ENCODE peak calls at places on chromosome 2, in nine cellular contexts. W is AG10803; U is NCI-H1436; Q is AG08395; I is GM18507; G is neural progenitor cell; J is activated T-helper 1 cell treated with anti-CD3 and anti-CD28 coated beads, Interleukin-2, amount 50 U/mL, for 16 hours; L is caudate nucleus; R is stimulated activated CD8-positive, alpha-beta memory T cell treated with anti-CD3 and anti-CD28 coated beads, Interleukin-7, amount 100 ng/mL, for 1 hour. H is an unnamed sample.

GRCh38 chr2:84459944-84460429 is 907 bp upstream of the SUCLG1 start:
- DNase-seq in W (no peak), U (no peak), Q (peak; percentile 3), I (no peak), G (peak; percentile 2), J (no peak), L (no peak), R (no peak), H (no peak)

GRCh38 chr2:98607104-98607503 is 1.2 kb downstream of the COA5 start:
- DNase-seq in W (no peak), U (no peak), Q (no peak), I (no peak), G (no peak), J (no peak), L (no peak), R (no peak), H (no peak)

GRCh38 chr2:25304339-25304728 is 37.4 kb downstream of the DNMT3A start:
- DNase-seq in W (no peak), U (no peak), Q (no peak), I (no peak), G (no peak), J (no peak), L (peak; percentile 69), R (no peak), H (no peak)

GRCh38 chr2:181380581-181380980 is 76.6 kb upstream of the ITGA4 start:
- DNase-seq in W (peak; percentile 9), U (no peak), Q (no peak), I (no peak), G (no peak), J (no peak), L (no peak), R (no peak), H (no peak)

GRCh38 chr2:46939596-46940359 is 24.2 kb upstream of the MCFD2 start:
- DNase-seq in W (no peak), U (no peak), Q (no peak), I (no peak), G (peak; percentile 22), J (no peak), L (no peak), R (no peak), H (no peak)

GRCh38 chr2:138771534-138771933 is 8.7 kb downstream of the NXPH2 start:
- DNase-seq in W (no peak), U (no peak), Q (no peak), I (no peak), G (peak; percentile 34), J (no peak), L (no peak), R (no peak), H (no peak)

GRCh38 chr2:25375989-25376545 is 34.3 kb upstream of the DNMT3A start:
- DNase-seq in W (no peak), U (no peak), Q (no peak), I (no peak), G (no peak), J (no peak), L (no peak), R (no peak), H (no peak)

GRCh38 chr2:237474511-237474911 is 12.5 kb upstream of the MLPH start:
- DNase-seq in W (no peak), U (no peak), Q (no peak), I (no peak), G (no peak), J (no peak), L (no peak), R (no peak), H (no peak)

GRCh38 chr2:192657364-192657763 is 462.6 kb upstream of the TMEFF2 start:
- DNase-seq in W (no peak), U (no peak), Q (no peak), I (no peak), G (peak; percentile 5), J (no peak), L (no peak), R (no peak), H (no peak)

GRCh38 chr2:188789951-188790350 is 184.2 kb upstream of the COL3A1 start:
- DNase-seq in W (peak; percentile 45), U (no peak), Q (no peak), I (no peak), G (no peak), J (no peak), L (no peak), R (no peak), H (no peak)

GRCh38 chr2:235162070-235162469 is 210.3 kb downstream of the SH3BP4 start:
- DNase-seq in W (no peak), U (no peak), Q (no peak), I (no peak), G (no peak), J (no peak), L (no peak), R (no peak), H (no peak)

GRCh38 chr2:98875081-98875728 is 60.8 kb downstream of the CRACDL start:
- DNase-seq in W (no peak), U (no peak), Q (no peak), I (no peak), G (no peak), J (no peak), L (peak; percentile 44), R (no peak), H (no peak)

GRCh38 chr2:5616019-5616418 is 76.2 kb upstream of the SOX11 start:
- DNase-seq in W (no peak), U (no peak), Q (no peak), I (no peak), G (no peak), J (no peak), L (no peak), R (no peak), H (no peak)

GRCh38 chr2:147430408-147430807 is 414.4 kb upstream of the ACVR2A start:
- DNase-seq in W (no peak), U (no peak), Q (no peak), I (no peak), G (no peak), J (no peak), L (no peak), R (no peak), H (no peak)

GRCh38 chr2:227625420-227625819 is 8.1 kb downstream of the SCYGR4 start:
- DNase-seq in W (no peak), U (no peak), Q (no peak), I (no peak), G (no peak), J (no peak), L (no peak), R (no peak), H (no peak)

GRCh38 chr2:201806442-201806841 is at the start of gene CDK15:
- DNase-seq in W (peak; percentile 39), U (no peak), Q (peak; percentile 36), I (no peak), G (no peak), J (no peak), L (no peak), R (no peak), H (no peak)

GRCh38 chr2:160613466-160614153 is 120.0 kb upstream of the RBMS1 start:
- DNase-seq in W (peak; percentile 73), U (no peak), Q (peak; percentile 12), I (no peak), G (no peak), J (no peak), L (no peak), R (no peak), H (no peak)

GRCh38 chr2:165777522-165778186 is 16.4 kb downstream of the GALNT3 start:
- DNase-seq in W (no peak), U (no peak), Q (no peak), I (no peak), G (no peak), J (no peak), L (no peak), R (no peak), H (no peak)

GRCh38 chr2:113202305-113203216 is 28.8 kb downstream of the PSD4 start:
- DNase-seq in W (no peak), U (no peak), Q (no peak), I (no peak), G (peak; percentile 57), J (no peak), L (no peak), R (no peak), H (no peak)

GRCh38 chr2:214450118-214450894 is 39.5 kb downstream of the VWC2L start:
- DNase-seq in W (no peak), U (no peak), Q (no peak), I (no peak), G (no peak), J (no peak), L (no peak), R (no peak), H (no peak)

GRCh38 chr2:220279840-220280239 is 652.4 kb downstream of the SLC4A3 start:
- DNase-seq in W (peak; percentile 33), U (no peak), Q (peak; percentile 25), I (no peak), G (no peak), J (no peak), L (no peak), R (no peak), H (no peak)

GRCh38 chr2:234405472-234405871 is 91.4 kb downstream of the ARL4C start:
- DNase-seq in W (no peak), U (no peak), Q (no peak), I (no peak), G (no peak), J (no peak), L (no peak), R (no peak), H (no peak)

GRCh38 chr2:1884933-1885580 is 140.7 kb upstream of the PXDN start:
- DNase-seq in W (peak; percentile 6), U (no peak), Q (no peak), I (no peak), G (no peak), J (no peak), L (no peak), R (no peak), H (no peak)

GRCh38 chr2:75595541-75596395 is 35.0 kb upstream of the EVA1A start:
- DNase-seq in W (peak; percentile 87), U (no peak), Q (peak; percentile 73), I (no peak), G (no peak), J (no peak), L (no peak), R (no peak), H (no peak)

GRCh38 chr2:195824478-195824877 is 167.5 kb downstream of the SLC39A10 start:
- DNase-seq in W (no peak), U (no peak), Q (no peak), I (no peak), G (no peak), J (no peak), L (no peak), R (no peak), H (no peak)

GRCh38 chr2:30679416-30680088 is 127.7 kb downstream of the CAPN13 start:
- DNase-seq in W (peak; percentile 73), U (peak; percentile 18), Q (peak; percentile 72), I (no peak), G (no peak), J (no peak), L (peak; percentile 70), R (no peak), H (no peak)

GRCh38 chr2:74278694-74279093 is 64.5 kb downstream of the SLC4A5 start:
- DNase-seq in W (no peak), U (no peak), Q (no peak), I (no peak), G (no peak), J (no peak), L (no peak), R (no peak), H (no peak)

GRCh38 chr2:201769664-201770373 is 10.9 kb downstream of the ALS2 start:
- DNase-seq in W (peak; percentile 39), U (no peak), Q (peak; percentile 5), I (no peak), G (no peak), J (no peak), L (no peak), R (no peak), H (no peak)

GRCh38 chr2:241964133-241964532 is 94.6 kb downstream of the RTP5 start:
- DNase-seq in W (no peak), U (no peak), Q (no peak), I (no peak), G (no peak), J (no peak), L (no peak), R (no peak), H (no peak)

GRCh38 chr2:110204408-110205385 is at the start of gene NPHP1:
- DNase-seq in W (peak; percentile 82), U (peak; percentile 80), Q (peak; percentile 89), I (peak; percentile 92), G (peak; percentile 94), J (peak; percentile 70), L (peak; percentile 86), R (peak; percentile 68), H (peak; percentile 83)

GRCh38 chr2:182726473-182726872 is 10.4 kb downstream of the DNAJC10 start:
- DNase-seq in W (no peak), U (no peak), Q (no peak), I (no peak), G (no peak), J (no peak), L (no peak), R (no peak), H (no peak)